ENCODE peak calls at places on chromosome 22, in ten cellular contexts. E is pancreas, O is aorta, H is left lung, R is right lobe of liver, B is heart right ventricle, P is HCT116, Y is right cardiac atrium, G is psoas muscle, J is lung. V is an unnamed sample. For H3K27me3, the result is how much of the 10 kb centered on the place peaks cover.

GRCh38 chr22:33361581-33361980 is 303.4 kb upstream of the SYN3 start:
- ATAC-seq in E (no peak), O (no peak), H (no peak), R (no peak), B (peak), P (no peak), Y (no peak), G (no peak), J (no peak), V (no peak)

GRCh38 chr22:19853879-19854777 is 546 bp downstream of the GNB1L start:
- ATAC-seq in E (peak), O (no peak), H (peak), R (peak), B (peak), P (peak), Y (peak), G (peak), J (peak), V (peak)

GRCh38 chr22:30078320-30079311 is 1.6 kb upstream of the HORMAD2 start:
- ATAC-seq in E (no peak), O (no peak), H (peak), R (no peak), B (no peak), P (no peak), Y (no peak), G (no peak), J (no peak), V (no peak)

GRCh38 chr22:33923660-33924246 is 3.5 kb upstream of the LARGE1 start:
- ATAC-seq in E (peak), O (no peak), H (peak), R (peak), B (no peak), P (no peak), Y (no peak), G (no peak), J (no peak), V (no peak)

GRCh38 chr22:30240541-30241417 is 5.8 kb downstream of the LIF start:
- ATAC-seq in E (no peak), O (no peak), H (no peak), R (no peak), B (no peak), P (no peak), Y (no peak), G (no peak), J (no peak), V (no peak)

GRCh38 chr22:37501176-37501609 is 15.0 kb upstream of the MFNG start:
- ATAC-seq in E (peak), O (peak), H (peak), R (peak), B (peak), P (no peak), Y (peak), G (peak), J (peak), V (peak)

GRCh38 chr22:28141614-28142013 is 222.6 kb upstream of the PITPNB start:
- ATAC-seq in E (no peak), O (no peak), H (no peak), R (no peak), B (no peak), P (no peak), Y (no peak), G (peak), J (no peak), V (no peak)

GRCh38 chr22:29195118-29195963 is 10.4 kb upstream of the EMID1 start:
- ATAC-seq in E (no peak), O (peak), H (no peak), R (peak), B (peak), P (no peak), Y (peak), G (no peak), J (no peak), V (no peak)

GRCh38 chr22:20197407-20198030 is 46.7 kb upstream of the CCDC188 start:
- ATAC-seq in E (no peak), O (no peak), H (no peak), R (no peak), B (no peak), P (no peak), Y (no peak), G (no peak), J (no peak), V (no peak)

GRCh38 chr22:26620197-26620596 is 1.6 kb upstream of the CRYBA4 start:
- ATAC-seq in E (no peak), O (no peak), H (no peak), R (no peak), B (no peak), P (no peak), Y (no peak), G (no peak), J (no peak), V (no peak)

GRCh38 chr22:32518848-32519247 is 44.2 kb downstream of the FBXO7 start:
- ATAC-seq in E (no peak), O (no peak), H (no peak), R (peak), B (no peak), P (peak), Y (no peak), G (no peak), J (no peak), V (no peak)

GRCh38 chr22:49899530-49899929 is 18.7 kb downstream of the ALG12 start:
- ATAC-seq in E (no peak), O (no peak), H (no peak), R (no peak), B (no peak), P (no peak), Y (no peak), G (no peak), J (no peak), V (no peak)

GRCh38 chr22:35972559-35972958 is 56.1 kb downstream of the RBFOX2 start:
- ATAC-seq in E (no peak), O (peak), H (no peak), R (no peak), B (no peak), P (no peak), Y (no peak), G (no peak), J (no peak), V (no peak)

GRCh38 chr22:41888638-41889200 is 26.2 kb downstream of the SHISA8 start:
- ATAC-seq in E (no peak), O (no peak), H (no peak), R (no peak), B (no peak), P (no peak), Y (no peak), G (no peak), J (no peak), V (no peak)

GRCh38 chr22:40665312-40665711 is 14.0 kb upstream of the MCHR1 start:
- ATAC-seq in E (no peak), O (peak), H (peak), R (no peak), B (peak), P (no peak), Y (peak), G (peak), J (no peak), V (no peak)

GRCh38 chr22:36285017-36285416 is 32.1 kb downstream of the APOL1 start:
- ATAC-seq in E (no peak), O (no peak), H (no peak), R (peak), B (no peak), P (no peak), Y (no peak), G (no peak), J (no peak), V (no peak)

GRCh38 chr22:46219650-46220049 is 30.4 kb downstream of the CDPF1 start:
- ATAC-seq in E (no peak), O (no peak), H (no peak), R (peak), B (no peak), P (no peak), Y (no peak), G (no peak), J (no peak), V (no peak)

GRCh38 chr22:50445880-50446707 is 28.7 kb downstream of the SBF1 start:
- ATAC-seq in E (no peak), O (no peak), H (no peak), R (peak), B (peak), P (no peak), Y (no peak), G (peak), J (no peak), V (no peak)

GRCh38 chr22:37567991-37568390 is 7.7 kb downstream of the CDC42EP1 start:
- ATAC-seq in E (no peak), O (no peak), H (no peak), R (no peak), B (no peak), P (no peak), Y (no peak), G (no peak), J (no peak), V (no peak)

GRCh38 chr22:19360300-19360792 is 68.8 kb upstream of the CLTCL1 start:
- ATAC-seq in E (no peak), O (no peak), H (no peak), R (no peak), B (no peak), P (no peak), Y (peak), G (no peak), J (no peak), V (no peak)

GRCh38 chr22:39966522-39966921 is 6.3 kb downstream of the TMA7B start:
- ATAC-seq in E (no peak), O (no peak), H (no peak), R (no peak), B (no peak), P (no peak), Y (no peak), G (no peak), J (no peak), V (no peak)

GRCh38 chr22:47090591-47091240 is 328.3 kb downstream of the TBC1D22A start:
- ATAC-seq in E (no peak), O (no peak), H (no peak), R (no peak), B (no peak), P (no peak), Y (no peak), G (no peak), J (no peak), V (no peak)

GRCh38 chr22:35335468-35335867 is 35.8 kb downstream of the TOM1 start:
- ATAC-seq in E (no peak), O (no peak), H (no peak), R (no peak), B (no peak), P (peak), Y (no peak), G (no peak), J (no peak), V (no peak)

GRCh38 chr22:37098976-37099577 is 10.4 kb downstream of the TMPRSS6 start:
- ATAC-seq in E (no peak), O (no peak), H (peak), R (no peak), B (no peak), P (peak), Y (no peak), G (no peak), J (peak), V (no peak)

GRCh38 chr22:28711820-28712777 is 29.5 kb downstream of the CHEK2 start:
- ATAC-seq in E (peak), O (peak), H (peak), R (peak), B (peak), P (no peak), Y (peak), G (peak), J (peak), V (peak)

GRCh38 chr22:25709758-25710157 is 32.2 kb upstream of the MYO18B start:
- ATAC-seq in E (no peak), O (no peak), H (no peak), R (no peak), B (no peak), P (no peak), Y (no peak), G (no peak), J (no peak), V (no peak)

GRCh38 chr22:19105867-19106802 is 16.1 kb downstream of the DGCR2 start:
- ATAC-seq in E (peak), O (no peak), H (no peak), R (peak), B (peak), P (peak), Y (no peak), G (no peak), J (no peak), V (no peak)

GRCh38 chr22:37229012-37229804 is 14.9 kb downstream of the RAC2 start:
- ATAC-seq in E (peak), O (no peak), H (peak), R (no peak), B (peak), P (peak), Y (no peak), G (no peak), J (no peak), V (no peak)

GRCh38 chr22:42340695-42341383 is 70.4 kb upstream of the TCF20 start:
- ATAC-seq in E (no peak), O (no peak), H (no peak), R (no peak), B (no peak), P (no peak), Y (no peak), G (no peak), J (no peak), V (no peak)

GRCh38 chr22:20031732-20032406 is 11.0 kb downstream of the TANGO2 start:
- ATAC-seq in E (no peak), O (no peak), H (peak), R (no peak), B (no peak), P (peak), Y (no peak), G (no peak), J (no peak), V (no peak)

GRCh38 chr22:28247114-28247513 is 328.1 kb upstream of the PITPNB start:
- ATAC-seq in E (no peak), O (no peak), H (no peak), R (no peak), B (peak), P (no peak), Y (peak), G (peak), J (no peak), V (no peak)

GRCh38 chr22:36331912-36332622 is 55.7 kb downstream of the MYH9 start:
- ATAC-seq in E (no peak), O (no peak), H (peak), R (peak), B (peak), P (peak), Y (peak), G (peak), J (no peak), V (no peak)

GRCh38 chr22:45807156-45807915 is 135.7 kb downstream of the ATXN10 start:
- ATAC-seq in E (no peak), O (no peak), H (no peak), R (no peak), B (no peak), P (no peak), Y (peak), G (no peak), J (no peak), V (no peak)

GRCh38 chr22:46777609-46777970 is 15.1 kb downstream of the TBC1D22A start:
- ATAC-seq in E (no peak), O (no peak), H (no peak), R (peak), B (peak), P (no peak), Y (peak), G (no peak), J (no peak), V (no peak)

GRCh38 chr22:28155808-28156207 is 236.8 kb upstream of the PITPNB start:
- ATAC-seq in E (no peak), O (no peak), H (no peak), R (no peak), B (no peak), P (no peak), Y (no peak), G (no peak), J (no peak), V (peak)

GRCh38 chr22:49853981-49854791 is 542 bp downstream of the ZBED4 start:
- ATAC-seq in E (peak), O (no peak), H (no peak), R (no peak), B (no peak), P (peak), Y (peak), G (no peak), J (no peak), V (no peak)

DNA sequence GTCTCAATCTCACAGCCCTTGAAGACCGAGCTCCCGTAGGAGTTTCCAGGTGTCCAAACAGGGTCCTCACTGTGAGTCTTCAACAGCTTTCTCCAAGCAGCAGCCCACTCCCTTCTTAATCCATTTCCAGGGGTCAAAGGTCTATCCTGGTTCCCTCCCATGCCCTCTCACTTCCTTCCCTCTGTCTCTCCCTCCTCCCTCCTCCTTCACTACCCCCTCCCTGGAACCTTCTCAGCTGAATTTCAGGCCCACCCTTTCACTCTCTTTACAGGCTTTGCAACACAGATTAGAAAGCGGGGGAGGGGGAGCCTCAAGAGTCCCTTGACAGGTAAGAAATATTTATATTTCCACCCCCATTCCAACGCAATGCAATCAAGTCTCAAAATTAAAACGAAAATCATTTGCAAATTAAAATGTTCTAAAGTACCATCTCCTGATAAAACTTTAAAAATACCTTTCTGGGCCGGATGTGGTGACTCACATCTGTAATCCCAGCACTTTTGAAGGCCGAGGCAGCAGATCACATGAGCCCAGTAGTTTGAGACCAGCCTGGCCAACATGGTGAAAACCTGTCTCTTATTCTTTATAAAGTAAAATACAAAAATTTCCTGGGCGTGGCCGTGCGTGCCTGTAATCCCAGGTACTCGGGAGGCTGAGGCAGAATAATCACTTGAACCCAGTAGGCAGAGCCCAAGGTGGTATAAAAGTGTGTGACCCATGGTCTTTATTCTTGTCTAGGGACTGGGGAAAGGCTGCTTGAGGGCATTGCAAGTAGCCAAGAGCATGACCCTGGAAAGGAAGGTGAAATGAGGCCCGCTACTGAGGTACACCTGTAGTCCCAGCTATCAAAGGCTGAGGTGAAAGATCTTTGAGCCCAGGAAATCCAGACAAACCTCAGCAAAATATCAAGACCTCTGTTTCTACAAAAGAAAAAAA is 865 bp upstream of the ZNF280A start:
- ATAC-seq in E (no peak), O (no peak), H (no peak), R (no peak), B (no peak), P (no peak), Y (no peak), G (no peak), J (no peak), V (no peak)
- H3K27me3 ChIP-seq in E (under half), O (under half), H (under half), R (under half), B (under half), P (under half), Y (under half), G (under half), J (under half), V (half or more)

DNA sequence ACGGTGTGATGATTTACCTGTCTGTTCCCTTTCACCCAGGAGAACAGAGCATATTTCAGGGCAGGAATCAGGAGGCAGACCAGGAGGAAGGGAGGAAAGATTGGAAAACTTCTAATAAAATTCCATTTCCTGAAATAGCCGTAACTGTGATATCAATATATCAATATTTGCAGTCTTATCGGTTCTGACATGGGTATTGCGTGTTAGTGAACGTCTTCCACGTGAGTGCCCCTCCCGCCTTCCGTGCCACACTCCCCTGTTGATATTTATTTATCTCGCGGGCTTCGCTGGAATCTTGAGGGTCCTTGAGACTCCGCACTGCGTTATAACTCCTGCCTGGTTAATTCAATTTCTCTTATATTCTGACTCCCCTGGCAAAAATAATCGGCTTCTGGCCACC is 1160.4 kb downstream of the BRD1 start:
- ATAC-seq in E (no peak), O (no peak), H (no peak), R (no peak), B (no peak), P (no peak), Y (no peak), G (no peak), J (no peak), V (no peak)
- H3K27me3 ChIP-seq in E (under half), O (under half), H (under half), R (under half), B (under half), P (under half), Y (under half), G (under half), J (under half), V (under half)

GRCh38 chr22:43857367-43857766 is 4.9 kb downstream of the SULT4A1 start:
- ATAC-seq in E (no peak), O (no peak), H (no peak), R (no peak), B (no peak), P (no peak), Y (no peak), G (no peak), J (no peak), V (no peak)

GRCh38 chr22:43854786-43855271 is 7.5 kb downstream of the SULT4A1 start:
- ATAC-seq in E (no peak), O (no peak), H (no peak), R (no peak), B (no peak), P (no peak), Y (no peak), G (no peak), J (no peak), V (no peak)

GRCh38 chr22:43853328-43853931 is 8.9 kb downstream of the SULT4A1 start:
- ATAC-seq in E (no peak), O (no peak), H (no peak), R (no peak), B (no peak), P (peak), Y (no peak), G (no peak), J (no peak), V (no peak)

GRCh38 chr22:43854151-43854785 is 8.0 kb downstream of the SULT4A1 start:
- ATAC-seq in E (no peak), O (no peak), H (no peak), R (no peak), B (no peak), P (no peak), Y (no peak), G (no peak), J (no peak), V (no peak)

GRCh38 chr22:43855431-43855830 is 6.9 kb downstream of the SULT4A1 start:
- ATAC-seq in E (no peak), O (no peak), H (no peak), R (no peak), B (no peak), P (no peak), Y (no peak), G (no peak), J (no peak), V (no peak)
- H3K27me3 ChIP-seq in E (under half), O (under half), H (half or more), R (under half), B (under half), P (under half), Y (under half), G (half or more), J (under half), V (half or more)

DNA sequence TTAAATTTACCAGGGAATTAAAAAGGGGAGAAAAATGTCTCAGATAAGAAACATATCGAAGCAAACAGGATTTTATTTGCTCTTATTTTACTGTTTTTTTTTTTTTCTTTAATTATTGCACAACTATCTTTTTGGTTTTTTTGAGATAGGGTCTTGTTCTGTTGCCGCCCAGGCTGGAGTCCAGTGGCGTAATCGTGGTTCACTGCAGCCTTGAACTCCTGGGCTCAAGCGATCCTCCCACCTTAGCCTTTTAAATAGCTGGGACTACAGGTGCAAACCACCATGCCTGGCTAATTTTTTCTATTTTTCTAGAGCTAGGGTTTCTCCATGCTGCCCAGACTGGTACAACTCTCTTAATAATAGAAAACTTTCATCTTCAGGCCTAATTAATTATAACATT is 32.5 kb downstream of the DRG1 start:
- ATAC-seq in E (no peak), O (no peak), H (no peak), R (peak), B (no peak), P (no peak), Y (no peak), G (no peak), J (no peak), V (no peak)
- H3K27me3 ChIP-seq in E (under half), O (under half), H (under half), R (under half), B (under half), P (under half), Y (under half), G (under half), J (under half), V (under half)

GRCh38 chr22:38817196-38817595 is 23.3 kb upstream of the DNAL4 start:
- ATAC-seq in E (no peak), O (no peak), H (no peak), R (no peak), B (no peak), P (no peak), Y (no peak), G (no peak), J (no peak), V (no peak)
- H3K27me3 ChIP-seq in E (under half), O (under half), H (under half), R (under half), B (under half), P (under half), Y (under half), G (under half), J (under half), V (under half)